ENCODE peak calls at places on chromosomes 13 and 19, in seven cellular contexts. J is CD8-positive, alpha-beta T cell; H is Peyer's patch; X is pancreas; V is adipocyte; K is tibial artery; Q is endodermal cell. N is an unnamed sample.

GRCh38 chr13:64925284-64925683 is 2304.9 kb downstream of the PCDH9 start:
- DNase-seq in H (no peak), V (peak), J (no peak), X (no peak), K (no peak), Q (peak), N (no peak)

GRCh38 chr19:30682576-30683536 is 310.7 kb downstream of the ZNF536 start:
- DNase-seq in J (no peak), X (peak), K (peak), Q (peak), H (peak), V (peak), N (peak)

GRCh38 chr13:38687246-38688229 is 661 bp downstream of the FREM2 start:
- DNase-seq in Q (no peak), J (no peak), V (no peak), H (no peak), K (no peak), X (no peak), N (no peak)

GRCh38 chr19:13057147-13057572 is 45.5 kb downstream of the LYL1 start:
- DNase-seq in V (no peak), H (no peak), J (no peak), X (no peak), K (no peak), Q (peak), N (no peak)

GRCh38 chr13:40017662-40018262 is 362.3 kb downstream of the COG6 start:
- DNase-seq in J (no peak), X (no peak), Q (peak), V (no peak), H (no peak), K (no peak), N (no peak)

GRCh38 chr13:112716461-112716820 is 26.6 kb downstream of the ATP11A start:
- DNase-seq in V (no peak), J (no peak), X (no peak), Q (peak), H (no peak), K (peak), N (no peak)

GRCh38 chr19:45069056-45069455 is 7.2 kb downstream of the ZNF296 start:
- DNase-seq in H (no peak), J (no peak), X (no peak), V (peak), Q (peak), K (no peak), N (peak)

GRCh38 chr13:41547253-41548000 is 90.1 kb downstream of the RGCC start:
- DNase-seq in X (no peak), V (no peak), K (peak), H (no peak), Q (peak), J (no peak), N (peak)

GRCh38 chr13:37490176-37490575 is 108.4 kb downstream of the POSTN start:
- DNase-seq in J (no peak), Q (no peak), H (no peak), K (no peak), V (no peak), X (no peak), N (no peak)

GRCh38 chr13:31374682-31375081 is 174.9 kb downstream of the B3GLCT start:
- DNase-seq in X (no peak), Q (no peak), K (no peak), V (no peak), H (no peak), J (no peak), N (no peak)

GRCh38 chr13:102812616-102813287 is 13.8 kb downstream of the BIVM start:
- DNase-seq in V (no peak), H (no peak), Q (no peak), X (no peak), J (no peak), K (no peak), N (peak)

GRCh38 chr13:94186470-94186869 is 293.0 kb downstream of the DCT start:
- DNase-seq in X (no peak), V (no peak), H (no peak), Q (no peak), K (no peak), J (no peak), N (no peak)

GRCh38 chr19:24069907-24070657 is 16.9 kb upstream of the ZNF254 start:
- DNase-seq in J (no peak), H (no peak), K (peak), X (no peak), Q (no peak), V (no peak), N (no peak)

GRCh38 chr19:47111081-47111589 is 2.4 kb downstream of the ZC3H4 start:
- DNase-seq in H (peak), V (peak), K (no peak), Q (peak), J (no peak), X (peak), N (no peak)

GRCh38 chr19:39498262-39499081 is at the start of gene DLL3:
- DNase-seq in H (no peak), X (no peak), K (no peak), V (peak), Q (peak), J (no peak), N (peak)

GRCh38 chr19:39499082-39499642 is 415 bp downstream of the DLL3 start:
- DNase-seq in K (no peak), Q (peak), H (no peak), J (no peak), V (peak), X (no peak), N (peak)

GRCh38 chr19:39496063-39496462 is 2.7 kb upstream of the DLL3 start:
- DNase-seq in V (no peak), H (no peak), X (no peak), K (no peak), J (no peak), Q (no peak), N (no peak)

GRCh38 chr19:39499932-39500331 is 1.2 kb downstream of the DLL3 start:
- DNase-seq in X (no peak), J (no peak), K (no peak), V (no peak), H (no peak), Q (no peak), N (no peak)

DNA sequence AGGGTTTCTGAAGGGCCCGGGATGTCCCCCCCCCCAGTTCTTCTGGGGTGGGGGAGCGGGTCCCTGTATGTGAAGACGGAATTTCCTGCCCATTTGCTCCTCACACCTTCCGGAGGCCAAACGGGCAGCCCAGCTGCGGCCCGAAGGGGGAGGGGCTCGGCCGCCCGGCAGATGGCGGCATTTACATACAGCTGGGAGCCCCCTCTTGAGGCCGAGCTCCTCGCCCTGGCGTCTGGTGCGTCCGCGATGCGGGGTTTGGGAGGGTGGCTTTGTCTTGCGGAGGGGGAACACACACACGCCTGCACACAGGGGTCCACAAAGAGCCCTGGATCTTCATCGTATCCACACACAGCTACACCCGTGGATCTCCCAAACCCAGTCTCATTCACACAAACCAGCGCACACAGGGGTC is 891 bp upstream of the DLL3 start:
- DNase-seq in Q (peak), J (no peak), K (no peak), X (no peak), H (peak), V (peak), N (peak)
- H3K4me3 ChIP-seq in Q (peak), J (no peak), K (no peak), X (peak), H (peak), V (peak), N (peak)

GRCh38 chr13:113848020-113848419 is 15.9 kb downstream of the GAS6 start:
- DNase-seq in K (no peak), V (no peak), H (no peak), J (no peak), Q (peak), X (no peak), N (no peak)

GRCh38 chr13:113846639-113847318 is 17.1 kb downstream of the GAS6 start:
- DNase-seq in Q (peak), J (no peak), H (no peak), X (no peak), K (peak), V (no peak), N (no peak)

GRCh38 chr13:113845055-113845454 is 18.8 kb downstream of the GAS6 start:
- DNase-seq in J (no peak), V (no peak), K (peak), X (no peak), H (no peak), Q (peak), N (no peak)

GRCh38 chr13:113843864-113844556 is 19.9 kb downstream of the GAS6 start:
- DNase-seq in X (no peak), J (no peak), H (no peak), V (no peak), Q (no peak), K (peak), N (no peak)

GRCh38 chr13:113845723-113846638 is 17.9 kb downstream of the GAS6 start:
- DNase-seq in H (no peak), J (no peak), K (peak), Q (peak), V (no peak), X (no peak), N (no peak)
- H3K4me3 ChIP-seq in H (no peak), J (peak), K (no peak), Q (no peak), V (no peak), X (no peak), N (no peak)

DNA sequence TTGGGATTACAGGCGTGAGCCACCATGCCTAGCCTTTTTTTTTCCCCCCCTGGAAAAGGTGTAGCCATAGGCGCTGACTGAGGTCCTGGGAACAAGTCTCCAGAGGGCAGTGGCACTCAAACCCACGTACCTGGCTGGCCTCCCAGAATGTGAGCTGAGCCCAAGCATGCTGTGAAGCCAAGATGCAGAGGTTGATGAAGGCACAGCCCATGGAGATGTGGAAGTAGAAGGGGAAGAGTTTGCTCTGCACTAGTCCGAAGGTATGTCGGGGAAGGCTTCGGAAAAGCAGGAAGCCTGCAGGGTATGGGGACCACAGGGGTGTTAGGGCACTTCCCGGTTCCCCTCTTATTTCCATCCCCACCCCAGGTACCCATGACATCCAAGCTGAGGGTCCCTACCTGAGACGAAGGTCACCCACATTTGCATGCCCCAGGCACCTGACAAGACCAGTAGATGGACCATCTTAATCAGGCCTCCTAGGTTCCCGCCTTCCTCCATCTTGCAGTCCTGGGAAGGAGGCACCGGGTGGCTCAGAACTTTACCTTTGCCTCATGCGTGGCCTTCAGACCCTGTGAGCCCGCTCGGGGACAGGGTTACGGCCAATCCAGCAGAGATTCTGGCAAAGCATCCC is 831 bp downstream of the TMEM205 start:
- DNase-seq in H (no peak), K (no peak), X (no peak), Q (no peak), V (peak), J (no peak), N (no peak)
- H3K4me3 ChIP-seq in H (peak), K (peak), X (peak), Q (peak), V (peak), J (peak), N (peak)

GRCh38 chr19:1239420-1239795 is 1.6 kb upstream of the CBARP start:
- DNase-seq in V (no peak), J (no peak), X (no peak), H (no peak), Q (no peak), K (no peak), N (no peak)

GRCh38 chr19:1239796-1240737 is 1.5 kb upstream of the ATP5F1D start:
- DNase-seq in Q (peak), J (peak), K (peak), V (peak), X (peak), H (peak), N (peak)

GRCh38 chr19:1237027-1237659 is 662 bp downstream of the CBARP start:
- DNase-seq in K (no peak), X (no peak), V (peak), J (no peak), Q (peak), H (no peak), N (no peak)

GRCh38 chr19:1237754-1238372 is at the start of gene CBARP:
- DNase-seq in V (peak), J (no peak), K (no peak), X (no peak), H (no peak), Q (peak), N (peak)

GRCh38 chr19:1238373-1239303 is 833 bp upstream of the CBARP start:
- DNase-seq in J (no peak), V (no peak), Q (peak), X (no peak), H (no peak), K (no peak), N (no peak)
- H3K4me3 ChIP-seq in J (no peak), V (no peak), Q (peak), X (peak), H (peak), K (peak), N (peak)

GRCh38 chr19:35861640-35862160 is 5.0 kb downstream of the KIRREL2 start:
- DNase-seq in Q (peak), K (no peak), H (no peak), X (no peak), V (no peak), J (no peak), N (no peak)
- H3K4me3 ChIP-seq in Q (peak), K (no peak), H (no peak), X (no peak), V (no peak), J (no peak), N (no peak)

N was measured in fibroblast of villous mesenchyme.